ENCODE peak calls at places on chromosomes 7 and 10, in four cellular contexts. Z, A, U and Q are unnamed samples.
A peak's percentile ranks its signal among the peaks of the same experiment; 100 is the strongest.

GRCh38 chr7:24956021-24956420 is 24.0 kb downstream of the OSBPL3 start:
- DNase-seq in Z (no peak), A (no peak), U (no peak), Q (no peak)

GRCh38 chr10:124520553-124521428 is 59.2 kb downstream of the LHPP start:
- DNase-seq in Z (no peak), A (no peak), U (no peak), Q (no peak)

GRCh38 chr10:132746386-132746785 is 39.6 kb downstream of the NKX6-2 start:
- DNase-seq in Z (no peak), A (no peak), U (no peak), Q (no peak)

GRCh38 chr10:130218936-130219335 is 82.7 kb downstream of the GLRX3 start:
- DNase-seq in Z (no peak), A (no peak), U (no peak), Q (no peak)

GRCh38 chr7:43244782-43245181 is 132.3 kb downstream of the HECW1 start:
- DNase-seq in Z (no peak), A (no peak), U (no peak), Q (no peak)

GRCh38 chr10:49435225-49435624 is 39.3 kb upstream of the DRGX start:
- DNase-seq in Z (peak; percentile 3), A (no peak), U (no peak), Q (no peak)

GRCh38 chr10:43981696-43982095 is 333.0 kb upstream of the ZNF32 start:
- DNase-seq in Z (no peak), A (no peak), U (no peak), Q (no peak)

GRCh38 chr7:12647364-12648219 is 39.8 kb upstream of the ARL4A start:
- DNase-seq in Z (peak; percentile 61), A (no peak), U (no peak), Q (peak; percentile 31)

GRCh38 chr7:79352323-79352722 is 101.1 kb downstream of the MAGI2 start:
- DNase-seq in Z (peak; percentile 52), A (no peak), U (no peak), Q (peak; percentile 72)

GRCh38 chr7:8379264-8379663 is 54.1 kb upstream of the NXPH1 start:
- DNase-seq in Z (no peak), A (no peak), U (no peak), Q (no peak)

GRCh38 chr10:67608001-67608400 is 88.0 kb downstream of the CTNNA3 start:
- DNase-seq in Z (no peak), A (no peak), U (no peak), Q (no peak)

GRCh38 chr10:79295593-79295992 is 51.7 kb upstream of the PPIF start:
- DNase-seq in Z (peak; percentile 19), A (no peak), U (no peak), Q (no peak)

GRCh38 chr7:149880871-149881301 is 7.1 kb downstream of the ATP6V0E2 start:
- DNase-seq in Z (no peak), A (no peak), U (no peak), Q (no peak)

GRCh38 chr10:48333856-48334255 is 27.4 kb downstream of the MAPK8 start:
- DNase-seq in Z (no peak), A (no peak), U (no peak), Q (peak; percentile 28)

GRCh38 chr10:7945469-7946187 is 108.9 kb upstream of the GATA3 start:
- DNase-seq in Z (peak; percentile 22), A (no peak), U (no peak), Q (no peak)

GRCh38 chr7:33760834-33761233 is 144.5 kb upstream of the BMPER start:
- DNase-seq in Z (no peak), A (no peak), U (no peak), Q (no peak)

GRCh38 chr7:9407816-9408215 is 974.4 kb downstream of the NXPH1 start:
- DNase-seq in Z (peak; percentile 60), A (no peak), U (no peak), Q (peak; percentile 69)

GRCh38 chr7:99257065-99257464 is 15.6 kb upstream of the MYH16 start:
- DNase-seq in Z (no peak), A (no peak), U (no peak), Q (no peak)

GRCh38 chr10:48490576-48491345 is 114.1 kb downstream of the ARHGAP22 start:
- DNase-seq in Z (no peak), A (no peak), U (no peak), Q (no peak)

GRCh38 chr10:98170249-98171117 is 36.0 kb downstream of the R3HCC1L start:
- DNase-seq in Z (peak; percentile 59), A (no peak), U (peak; percentile 18), Q (peak; percentile 41)

GRCh38 chr7:25432807-25433206 is 204.5 kb upstream of the NPVF start:
- DNase-seq in Z (no peak), A (no peak), U (no peak), Q (no peak)

GRCh38 chr7:156368053-156368452 is 272.5 kb upstream of the RNF32 start:
- DNase-seq in Z (no peak), A (no peak), U (no peak), Q (no peak)

GRCh38 chr10:79445217-79445707 is at the start of gene ZCCHC24:
- DNase-seq in Z (peak; percentile 43), A (no peak), U (no peak), Q (no peak)

GRCh38 chr10:70380350-70381135 is 1.9 kb downstream of the LRRC20 start:
- DNase-seq in Z (no peak), A (no peak), U (no peak), Q (no peak)

GRCh38 chr10:78178940-78179339 is 145.3 kb downstream of the RPS24 start:
- DNase-seq in Z (no peak), A (no peak), U (no peak), Q (peak; percentile 16)

GRCh38 chr7:98288064-98288823 is 6.8 kb downstream of the BRI3 start:
- DNase-seq in Z (no peak), A (no peak), U (no peak), Q (no peak)

GRCh38 chr7:100822236-100823139 is 4.8 kb downstream of the EPHB4 start:
- DNase-seq in Z (no peak), A (no peak), U (no peak), Q (no peak)

GRCh38 chr10:6406220-6407033 is 173.6 kb downstream of the PRKCQ start:
- DNase-seq in Z (peak; percentile 18), A (no peak), U (no peak), Q (peak; percentile 32)

GRCh38 chr10:59360605-59361515 is 1.5 kb downstream of the FAM13C start:
- DNase-seq in Z (no peak), A (no peak), U (no peak), Q (peak; percentile 66)

GRCh38 chr7:50562126-50562525 is 3.1 kb downstream of the DDC start:
- DNase-seq in Z (no peak), A (no peak), U (no peak), Q (no peak)

GRCh38 chr7:83469076-83469475 is 179.9 kb downstream of the SEMA3E start:
- DNase-seq in Z (peak; percentile 31), A (no peak), U (no peak), Q (peak; percentile 57)

GRCh38 chr10:14812271-14812670 is 25.6 kb downstream of the CDNF start:
- DNase-seq in Z (peak; percentile 2), A (no peak), U (no peak), Q (no peak)

GRCh38 chr10:88651131-88651541 is 13.1 kb upstream of the LIPF start:
- DNase-seq in Z (peak; percentile 74), A (no peak), U (no peak), Q (peak; percentile 94)

GRCh38 chr10:103558916-103559315 is 65.4 kb downstream of the NEURL1 start:
- DNase-seq in Z (no peak), A (no peak), U (no peak), Q (no peak)

GRCh38 chr10:103661198-103661950 is 167.9 kb downstream of the NEURL1 start:
- DNase-seq in Z (peak; percentile 88), A (peak; percentile 57), U (peak; percentile 90), Q (peak; percentile 92)

GRCh38 chr10:30813872-30814471 is 184.4 kb upstream of the LYZL2 start:
- DNase-seq in Z (peak; percentile 76), A (no peak), U (no peak), Q (peak; percentile 84)

GRCh38 chr10:102675151-102675886 is 31.0 kb downstream of the TRIM8 start:
- DNase-seq in Z (peak; percentile 57), A (no peak), U (no peak), Q (peak; percentile 71)

GRCh38 chr10:95134490-95134889 is 59.5 kb upstream of the ACSM6 start:
- DNase-seq in Z (no peak), A (no peak), U (no peak), Q (no peak)

GRCh38 chr7:2465928-2466327 is 10.3 kb downstream of the GRIFIN start:
- DNase-seq in Z (no peak), A (no peak), U (no peak), Q (no peak)